ENCODE peak calls at places on chromosomes 16 and 17, in ten cellular contexts. M is T1000; H is activated CD4-positive, alpha-beta T cell treated with anti-CD3 and anti-CD28 coated beads, Interleukin-2, amount 10 ng/mL, durations not matched to agents 24 days and 14 days; I is GM12891; S is GM12865; L is EH; V is stimulated activated CD8-positive, alpha-beta memory T cell treated with anti-CD3 and anti-CD28 coated beads, Interleukin-12 subunit alpha, Interleukin-12 subunit beta, amount 100 ng/mL, for 4 hours; K is midbrain; W is breast epithelium; C is germinal center. X is an unnamed sample.

GRCh38 chr17:82909322-82909904 is 69.6 kb upstream of the ZNF750 start:
- DNase-seq in M (no peak), H (no peak), I (no peak), S (no peak), L (no peak), V (peak; percentile 42), K (no peak), W (no peak), C (no peak), X (no peak)

GRCh38 chr17:2266045-2266864 is 37.3 kb downstream of the SMG6 start:
- DNase-seq in M (no peak), H (peak; percentile 96), I (no peak), S (peak; percentile 93), L (no peak), V (peak; percentile 73), K (no peak), W (peak; percentile 27), C (peak; percentile 39), X (peak; percentile 55)

GRCh38 chr16:88536510-88536909 is 33.7 kb upstream of the ZC3H18 start:
- DNase-seq in M (no peak), H (no peak), I (no peak), S (no peak), L (no peak), V (no peak), K (no peak), W (no peak), C (no peak), X (no peak)

GRCh38 chr17:14940112-14940945 is 324.8 kb downstream of the PMP22 start:
- DNase-seq in M (no peak), H (no peak), I (no peak), S (no peak), L (no peak), V (no peak), K (no peak), W (no peak), C (no peak), X (no peak)

GRCh38 chr16:25126820-25127232 is 15.3 kb downstream of the LCMT1 start:
- DNase-seq in M (peak; percentile 22), H (peak; percentile 77), I (no peak), S (peak; percentile 29), L (peak; percentile 81), V (no peak), K (no peak), W (no peak), C (peak; percentile 23), X (no peak)

GRCh38 chr16:83552193-83552592 is 255.6 kb upstream of the HSBP1 start:
- DNase-seq in M (no peak), H (no peak), I (no peak), S (no peak), L (peak; percentile 89), V (no peak), K (no peak), W (no peak), C (no peak), X (no peak)

GRCh38 chr17:42296012-42296411 is 7.7 kb downstream of the STAT5A start:
- DNase-seq in M (no peak), H (no peak), I (no peak), S (no peak), L (no peak), V (no peak), K (no peak), W (no peak), C (no peak), X (no peak)

GRCh38 chr16:28534542-28535373 is 4.0 kb downstream of the NUPR1 start:
- DNase-seq in M (no peak), H (peak; percentile 63), I (no peak), S (no peak), L (no peak), V (no peak), K (no peak), W (no peak), C (no peak), X (no peak)

GRCh38 chr16:19898924-19899604 is 14.4 kb upstream of the GPRC5B start:
- DNase-seq in M (peak; percentile 8), H (peak; percentile 83), I (peak; percentile 49), S (peak; percentile 63), L (peak; percentile 56), V (no peak), K (peak; percentile 20), W (no peak), C (peak; percentile 48), X (peak; percentile 67)

GRCh38 chr16:30956601-30957455 is 726 bp upstream of the SETD1A start:
- DNase-seq in M (peak; percentile 86), H (peak; percentile 96), I (peak; percentile 72), S (peak; percentile 93), L (peak; percentile 86), V (peak; percentile 79), K (peak; percentile 84), W (peak; percentile 57), C (peak; percentile 86), X (peak; percentile 87)

GRCh38 chr16:3022697-3023414 is 886 bp downstream of the HCFC1R1 start:
- DNase-seq in M (no peak), H (peak; percentile 78), I (no peak), S (peak; percentile 52), L (peak; percentile 65), V (no peak), K (no peak), W (no peak), C (no peak), X (peak; percentile 49)

GRCh38 chr17:82390860-82391435 is 19.4 kb downstream of the UTS2R start:
- DNase-seq in M (no peak), H (no peak), I (no peak), S (no peak), L (no peak), V (no peak), K (no peak), W (no peak), C (no peak), X (no peak)

GRCh38 chr16:65375651-65376050 is 253.8 kb upstream of the CDH11 start:
- DNase-seq in M (no peak), H (no peak), I (no peak), S (no peak), L (peak; percentile 54), V (no peak), K (no peak), W (no peak), C (no peak), X (no peak)

GRCh38 chr16:1929105-1929504 is 10.9 kb upstream of the HS3ST6 start:
- DNase-seq in M (no peak), H (peak; percentile 65), I (no peak), S (no peak), L (peak; percentile 46), V (no peak), K (peak; percentile 3), W (no peak), C (peak; percentile 28), X (no peak)

GRCh38 chr17:81599719-81600486 is 37.0 kb downstream of the NPLOC4 start:
- DNase-seq in M (no peak), H (no peak), I (no peak), S (no peak), L (peak; percentile 89), V (no peak), K (no peak), W (no peak), C (no peak), X (no peak)